ENCODE peak calls at places on chromosomes 7 and 10, in six cellular contexts. E, N, X, F, S and I are unnamed samples.

GRCh38 chr7:159022238-159022993 is 122.3 kb downstream of the VIPR2 start:
- DNase-seq in E (no peak), N (no peak), X (no peak), F (peak), S (no peak), I (no peak)

GRCh38 chr10:78382776-78383175 is 349.1 kb downstream of the RPS24 start:
- DNase-seq in E (no peak), N (no peak), X (no peak), F (no peak), S (no peak), I (no peak)

GRCh38 chr7:96004598-96004997 is 232.2 kb downstream of the DYNC1I1 start:
- DNase-seq in E (no peak), N (no peak), X (no peak), F (no peak), S (no peak), I (no peak)

GRCh38 chr10:31148955-31149354 is 117.3 kb upstream of the ZNF438 start:
- DNase-seq in E (no peak), N (no peak), X (no peak), F (no peak), S (no peak), I (no peak)

GRCh38 chr10:113029055-113029440 is 79.0 kb downstream of the TCF7L2 start:
- DNase-seq in E (no peak), N (no peak), X (no peak), F (no peak), S (no peak), I (no peak)

GRCh38 chr7:46776790-46777189 is 805.1 kb downstream of the TNS3 start:
- DNase-seq in E (no peak), N (no peak), X (no peak), F (no peak), S (no peak), I (no peak)

GRCh38 chr7:36896956-36897594 is 172.8 kb upstream of the AOAH start:
- DNase-seq in E (no peak), N (no peak), X (no peak), F (no peak), S (no peak), I (no peak)

GRCh38 chr7:157793973-157794763 is 457.4 kb downstream of the DNAJB6 start:
- DNase-seq in E (no peak), N (no peak), X (no peak), F (no peak), S (peak), I (no peak)

GRCh38 chr7:22771829-22772228 is 44.8 kb downstream of the IL6 start:
- DNase-seq in E (no peak), N (no peak), X (no peak), F (no peak), S (no peak), I (no peak)

GRCh38 chr7:135169141-135169935 is 1.2 kb downstream of the CYREN start:
- DNase-seq in E (no peak), N (no peak), X (peak), F (no peak), S (no peak), I (peak)

GRCh38 chr10:105644559-105644958 is 1003.5 kb downstream of the SORCS3 start:
- DNase-seq in E (no peak), N (no peak), X (no peak), F (no peak), S (no peak), I (no peak)

GRCh38 chr7:128029405-128029995 is 1.7 kb downstream of the LRRC4 start:
- DNase-seq in E (no peak), N (no peak), X (no peak), F (no peak), S (no peak), I (no peak)